ENCODE peak calls at places on chromosomes 5 and 9, in ten cellular contexts. W is EL; B is NCI-H446; G is stimulated activated CD4-positive, alpha-beta T cell treated with anti-CD3 and anti-CD28 coated beads, Interleukin-4, amount 100 ng/mL, for 4 hours; Y is stromal cell of bone marrow; O is fibroblast of villous mesenchyme; N is GDM1; Q is ELR; J is H9; R is substantia nigra. X is an unnamed sample.

GRCh38 chr9:22147818-22148573 is 138.9 kb upstream of the CDKN2B start:
- DNase-seq in W (peak), B (no peak), G (peak), Y (peak), O (peak), N (no peak), Q (peak), J (no peak), R (no peak), X (peak)

GRCh38 chr9:111176511-111176910 is 138.2 kb upstream of the LPAR1 start:
- DNase-seq in W (no peak), B (no peak), G (no peak), Y (no peak), O (no peak), N (no peak), Q (no peak), J (no peak), R (no peak), X (no peak)

GRCh38 chr5:40521108-40521785 is 158.5 kb upstream of the PTGER4 start:
- DNase-seq in W (no peak), B (no peak), G (no peak), Y (no peak), O (no peak), N (no peak), Q (no peak), J (no peak), R (no peak), X (no peak)

GRCh38 chr5:106290841-106291240 is 1379.9 kb downstream of the EFNA5 start:
- DNase-seq in W (no peak), B (no peak), G (no peak), Y (no peak), O (no peak), N (no peak), Q (peak), J (no peak), R (no peak), X (peak)

GRCh38 chr9:14692536-14692917 is 705 bp downstream of the ZDHHC21 start:
- DNase-seq in W (no peak), B (peak), G (no peak), Y (no peak), O (peak), N (no peak), Q (peak), J (no peak), R (no peak), X (peak)

GRCh38 chr9:121372563-121373400 is 2.7 kb upstream of the STOM start:
- DNase-seq in W (no peak), B (no peak), G (no peak), Y (peak), O (peak), N (no peak), Q (peak), J (no peak), R (no peak), X (peak)

GRCh38 chr9:13718539-13718938 is 439.0 kb upstream of the MPDZ start:
- DNase-seq in W (peak), B (no peak), G (no peak), Y (no peak), O (no peak), N (no peak), Q (no peak), J (no peak), R (no peak), X (peak)

GRCh38 chr5:154771383-154771901 is 16.3 kb downstream of the LARP1 start:
- DNase-seq in W (peak), B (peak), G (no peak), Y (peak), O (peak), N (no peak), Q (peak), J (peak), R (no peak), X (peak)

GRCh38 chr9:137294091-137294683 is 7.9 kb downstream of the NRARP start:
- DNase-seq in W (peak), B (peak), G (no peak), Y (no peak), O (peak), N (peak), Q (peak), J (peak), R (no peak), X (peak)

GRCh38 chr9:113463418-113464285 is at the start of gene RGS3:
- DNase-seq in W (no peak), B (no peak), G (no peak), Y (no peak), O (no peak), N (no peak), Q (no peak), J (peak), R (no peak), X (peak)

GRCh38 chr9:116288658-116289057 is 135.1 kb downstream of the PAPPA start:
- DNase-seq in W (peak), B (no peak), G (no peak), Y (peak), O (peak), N (no peak), Q (peak), J (no peak), R (no peak), X (peak)

GRCh38 chr5:19406576-19407365 is 581.2 kb downstream of the CDH18 start:
- DNase-seq in W (no peak), B (peak), G (no peak), Y (no peak), O (no peak), N (no peak), Q (no peak), J (no peak), R (no peak), X (no peak)

GRCh38 chr9:30534458-30534857 is 1850.0 kb upstream of the ACO1 start:
- DNase-seq in W (no peak), B (no peak), G (no peak), Y (no peak), O (no peak), N (no peak), Q (no peak), J (no peak), R (no peak), X (no peak)

GRCh38 chr5:73638344-73639095 is 12.5 kb downstream of the ARHGEF28 start:
- DNase-seq in W (peak), B (no peak), G (no peak), Y (no peak), O (peak), N (no peak), Q (peak), J (no peak), R (no peak), X (peak)

GRCh38 chr9:115035872-115036612 is 81.9 kb downstream of the TNC start:
- DNase-seq in W (peak), B (no peak), G (peak), Y (peak), O (peak), N (no peak), Q (peak), J (no peak), R (no peak), X (peak)